ENCODE peak calls at places on chromosomes 16 and 17, in seven cellular contexts. One of them, this sample, is unnamed.

GRCh38 chr16:51225902-51226301 is 74.8 kb upstream of the SALL1 start:
- DNase-seq in ascending aorta: no peak
- DNase-seq in pancreas: no peak
- DNase-seq in fibroblast of lung: no peak
- DNase-seq in mammary epithelial cell: no peak
- DNase-seq in upper lobe of right lung: no peak
- DNase-seq in H1: no peak
- DNase-seq in this sample: no peak

GRCh38 chr17:35548213-35548810 is 10.8 kb upstream of the SLFN12L start:
- DNase-seq in ascending aorta: no peak
- DNase-seq in pancreas: no peak
- DNase-seq in upper lobe of right lung: no peak
- DNase-seq in H1: no peak
- DNase-seq in mammary epithelial cell: no peak
- DNase-seq in fibroblast of lung: no peak
- DNase-seq in this sample: no peak

GRCh38 chr16:56625943-56626654 is 518 bp downstream of the MT1E start:
- DNase-seq in upper lobe of right lung: no peak
- DNase-seq in H1: no peak
- DNase-seq in fibroblast of lung: peak; percentile 94
- DNase-seq in ascending aorta: peak; percentile 80
- DNase-seq in mammary epithelial cell: no peak
- DNase-seq in pancreas: peak; percentile 78
- DNase-seq in this sample: no peak

GRCh38 chr16:14337303-14338191 is 266.4 kb downstream of the MRTFB start:
- DNase-seq in mammary epithelial cell: no peak
- DNase-seq in fibroblast of lung: peak; percentile 39
- DNase-seq in upper lobe of right lung: no peak
- DNase-seq in H1: no peak
- DNase-seq in ascending aorta: no peak
- DNase-seq in pancreas: peak; percentile 26
- DNase-seq in this sample: no peak

GRCh38 chr16:87438611-87438985 is 46.5 kb downstream of the MAP1LC3B start:
- DNase-seq in fibroblast of lung: no peak
- DNase-seq in mammary epithelial cell: no peak
- DNase-seq in pancreas: no peak
- DNase-seq in upper lobe of right lung: no peak
- DNase-seq in ascending aorta: no peak
- DNase-seq in H1: no peak
- DNase-seq in this sample: no peak

GRCh38 chr16:55499951-55500350 is 8.9 kb upstream of the LPCAT2 start:
- DNase-seq in fibroblast of lung: peak; percentile 93
- DNase-seq in ascending aorta: no peak
- DNase-seq in mammary epithelial cell: peak; percentile 96
- DNase-seq in H1: no peak
- DNase-seq in upper lobe of right lung: no peak
- DNase-seq in pancreas: no peak
- DNase-seq in this sample: no peak

GRCh38 chr17:28272166-28272565 is 46.8 kb upstream of the TMEM97 start:
- DNase-seq in H1: no peak
- DNase-seq in ascending aorta: no peak
- DNase-seq in fibroblast of lung: no peak
- DNase-seq in upper lobe of right lung: no peak
- DNase-seq in pancreas: no peak
- DNase-seq in mammary epithelial cell: no peak
- DNase-seq in this sample: no peak

GRCh38 chr16:48622456-48623303 is 12.7 kb upstream of the N4BP1 start:
- DNase-seq in pancreas: no peak
- DNase-seq in fibroblast of lung: no peak
- DNase-seq in mammary epithelial cell: peak; percentile 54
- DNase-seq in ascending aorta: no peak
- DNase-seq in H1: no peak
- DNase-seq in upper lobe of right lung: peak; percentile 62
- DNase-seq in this sample: no peak

GRCh38 chr16:85606920-85607319 is 6.2 kb upstream of the GSE1 start:
- DNase-seq in ascending aorta: no peak
- DNase-seq in mammary epithelial cell: no peak
- DNase-seq in upper lobe of right lung: no peak
- DNase-seq in H1: no peak
- DNase-seq in fibroblast of lung: no peak
- DNase-seq in pancreas: no peak
- DNase-seq in this sample: no peak

GRCh38 chr16:50702725-50703124 is 9.3 kb downstream of the NOD2 start:
- DNase-seq in mammary epithelial cell: peak; percentile 62
- DNase-seq in upper lobe of right lung: no peak
- DNase-seq in pancreas: no peak
- DNase-seq in ascending aorta: no peak
- DNase-seq in fibroblast of lung: no peak
- DNase-seq in H1: no peak
- DNase-seq in this sample: no peak

GRCh38 chr17:19016297-19016696 is 11.7 kb upstream of the FAM83G start:
- DNase-seq in H1: no peak
- DNase-seq in fibroblast of lung: no peak
- DNase-seq in upper lobe of right lung: peak; percentile 44
- DNase-seq in mammary epithelial cell: no peak
- DNase-seq in ascending aorta: no peak
- DNase-seq in pancreas: no peak
- DNase-seq in this sample: no peak

GRCh38 chr16:58563235-58563634 is 47.9 kb downstream of the SETD6 start:
- DNase-seq in ascending aorta: no peak
- DNase-seq in upper lobe of right lung: no peak
- DNase-seq in mammary epithelial cell: peak; percentile 65
- DNase-seq in H1: no peak
- DNase-seq in pancreas: no peak
- DNase-seq in fibroblast of lung: peak; percentile 33
- DNase-seq in this sample: no peak

GRCh38 chr17:2266045-2266864 is 37.3 kb downstream of the SMG6 start:
- DNase-seq in upper lobe of right lung: no peak
- DNase-seq in pancreas: no peak
- DNase-seq in mammary epithelial cell: no peak
- DNase-seq in fibroblast of lung: no peak
- DNase-seq in H1: no peak
- DNase-seq in ascending aorta: peak; percentile 21
- DNase-seq in this sample: no peak

GRCh38 chr16:69187387-69187890 is 475 bp downstream of the SNTB2 start:
- DNase-seq in ascending aorta: no peak
- DNase-seq in pancreas: peak; percentile 54
- DNase-seq in mammary epithelial cell: peak; percentile 40
- DNase-seq in H1: no peak
- DNase-seq in fibroblast of lung: no peak
- DNase-seq in upper lobe of right lung: peak; percentile 85
- DNase-seq in this sample: peak; percentile 69

GRCh38 chr17:49692751-49693150 is 14.9 kb upstream of the SPOP start:
- DNase-seq in fibroblast of lung: no peak
- DNase-seq in mammary epithelial cell: no peak
- DNase-seq in upper lobe of right lung: no peak
- DNase-seq in ascending aorta: no peak
- DNase-seq in pancreas: no peak
- DNase-seq in H1: no peak
- DNase-seq in this sample: no peak
- H3K4me1 ChIP-seq in fibroblast of lung: no peaks in the 10 kb centered on the region
- H3K4me1 ChIP-seq in mammary epithelial cell: peaks cover 2% of the 10 kb centered on the region
- H3K4me1 ChIP-seq in upper lobe of right lung: peaks cover 13% of the 10 kb centered on the region
- H3K4me1 ChIP-seq in ascending aorta: peaks cover 3% of the 10 kb centered on the region
- H3K4me1 ChIP-seq in pancreas: no peaks in the 10 kb centered on the region
- H3K4me1 ChIP-seq in H1: no peaks in the 10 kb centered on the region
- H3K4me1 ChIP-seq in this sample: peaks cover 18% of the 10 kb centered on the region

GRCh38 chr17:79570653-79571052 is 40.2 kb downstream of the RBFOX3 start:
- DNase-seq in mammary epithelial cell: no peak
- DNase-seq in pancreas: no peak
- DNase-seq in ascending aorta: no peak
- DNase-seq in fibroblast of lung: no peak
- DNase-seq in H1: no peak
- DNase-seq in upper lobe of right lung: no peak
- DNase-seq in this sample: no peak

GRCh38 chr17:79574108-79574507 is 36.7 kb downstream of the RBFOX3 start:
- DNase-seq in upper lobe of right lung: no peak
- DNase-seq in mammary epithelial cell: peak; percentile 13
- DNase-seq in ascending aorta: no peak
- DNase-seq in pancreas: no peak
- DNase-seq in H1: no peak
- DNase-seq in fibroblast of lung: no peak
- DNase-seq in this sample: no peak

GRCh38 chr17:79574656-79575055 is 36.2 kb downstream of the RBFOX3 start:
- DNase-seq in mammary epithelial cell: no peak
- DNase-seq in H1: no peak
- DNase-seq in upper lobe of right lung: no peak
- DNase-seq in fibroblast of lung: no peak
- DNase-seq in pancreas: no peak
- DNase-seq in ascending aorta: no peak
- DNase-seq in this sample: no peak

GRCh38 chr17:79573196-79573929 is 37.5 kb downstream of the RBFOX3 start:
- DNase-seq in upper lobe of right lung: no peak
- DNase-seq in ascending aorta: no peak
- DNase-seq in pancreas: no peak
- DNase-seq in mammary epithelial cell: peak; percentile 67
- DNase-seq in fibroblast of lung: no peak
- DNase-seq in H1: no peak
- DNase-seq in this sample: no peak

GRCh38 chr17:79572136-79572915 is 38.5 kb downstream of the RBFOX3 start:
- DNase-seq in upper lobe of right lung: no peak
- DNase-seq in fibroblast of lung: no peak
- DNase-seq in pancreas: no peak
- DNase-seq in mammary epithelial cell: no peak
- DNase-seq in ascending aorta: no peak
- DNase-seq in H1: no peak
- DNase-seq in this sample: no peak
- TF ChIP-seq CTCF in upper lobe of right lung: no peak
- TF ChIP-seq CTCF in fibroblast of lung: no peak
- TF ChIP-seq CTCF in pancreas: no peak
- TF ChIP-seq CTCF in mammary epithelial cell: no peak
- TF ChIP-seq CTCF in ascending aorta: no peak
- TF ChIP-seq CTCF in H1: no peak
- TF ChIP-seq CTCF in this sample: no peak

DNA sequence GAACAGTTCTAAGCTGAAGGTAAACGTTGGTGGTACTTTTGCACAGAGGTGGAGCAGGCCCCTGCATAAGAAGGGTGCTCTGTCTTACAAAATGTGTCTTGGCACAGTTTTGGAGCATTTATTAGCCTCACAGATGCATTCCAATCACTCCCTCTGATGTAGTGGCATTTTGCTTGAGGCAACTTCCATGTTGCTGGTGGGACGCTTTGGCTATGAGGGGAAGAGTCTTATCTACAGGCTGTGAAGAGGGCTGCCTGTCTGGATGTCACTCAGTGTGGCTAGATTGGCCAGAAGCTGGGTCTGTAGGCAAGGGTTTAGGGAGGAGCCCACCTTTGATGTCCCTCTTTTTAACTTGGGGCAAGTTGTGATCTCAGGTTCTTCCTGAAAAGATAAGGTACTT is 2.6 kb upstream of the RARA start:
- DNase-seq in pancreas: no peak
- DNase-seq in upper lobe of right lung: no peak
- DNase-seq in H1: no peak
- DNase-seq in fibroblast of lung: no peak
- DNase-seq in ascending aorta: no peak
- DNase-seq in mammary epithelial cell: no peak
- DNase-seq in this sample: no peak
- H3K4me1 ChIP-seq in pancreas: peaks cover 2% of the 10 kb centered on the region
- H3K4me1 ChIP-seq in upper lobe of right lung: peaks cover 73% of the 10 kb centered on the region
- H3K4me1 ChIP-seq in H1: peaks cover 18% of the 10 kb centered on the region
- H3K4me1 ChIP-seq in fibroblast of lung: peaks cover 50% of the 10 kb centered on the region
- H3K4me1 ChIP-seq in ascending aorta: peaks cover 27% of the 10 kb centered on the region
- H3K4me1 ChIP-seq in mammary epithelial cell: peaks cover 54% of the 10 kb centered on the region
- H3K4me1 ChIP-seq in this sample: peaks cover 18% of the 10 kb centered on the region

DNA sequence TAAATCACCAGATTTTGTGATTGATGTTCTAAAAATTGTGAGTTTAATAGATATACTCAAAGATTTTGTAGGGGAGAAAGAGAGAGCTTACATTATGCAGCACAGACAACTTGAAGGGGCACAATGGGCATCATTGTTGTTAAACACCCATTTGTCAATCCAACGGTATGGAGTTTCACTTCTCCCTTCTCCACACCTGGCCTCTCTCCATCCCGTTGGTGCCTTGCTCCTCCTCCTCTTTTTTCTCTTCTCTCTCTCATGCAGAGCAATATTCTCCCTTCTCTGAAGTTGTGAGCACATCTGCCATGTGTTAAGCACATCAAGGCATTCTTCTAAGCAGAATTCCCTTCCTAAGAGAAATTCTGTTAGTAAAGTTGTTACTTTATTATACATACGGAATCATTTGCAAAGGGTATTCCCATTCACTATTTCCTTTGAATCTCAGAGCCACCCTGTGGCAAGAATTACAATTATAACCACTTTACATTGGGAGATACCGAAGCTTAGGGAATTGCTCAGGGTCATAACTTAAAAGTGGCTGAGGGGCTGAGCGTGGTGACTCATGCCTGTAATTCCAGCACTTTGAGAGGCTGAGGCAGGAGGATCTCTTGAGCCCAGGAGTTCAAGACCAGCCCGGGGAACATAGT is 40.5 kb upstream of the SKAP1 start:
- DNase-seq in fibroblast of lung: peak; percentile 68
- DNase-seq in ascending aorta: no peak
- DNase-seq in upper lobe of right lung: no peak
- DNase-seq in H1: no peak
- DNase-seq in mammary epithelial cell: peak; percentile 48
- DNase-seq in pancreas: no peak
- DNase-seq in this sample: peak; percentile 83
- TF ChIP-seq CTCF in fibroblast of lung: no peak
- TF ChIP-seq CTCF in ascending aorta: no peak
- TF ChIP-seq CTCF in upper lobe of right lung: no peak
- TF ChIP-seq CTCF in H1: no peak
- TF ChIP-seq CTCF in mammary epithelial cell: no peak
- TF ChIP-seq CTCF in pancreas: no peak
- TF ChIP-seq CTCF in this sample: no peak

GRCh38 chr17:7236808-7237207 is 2.4 kb downstream of the PHF23 start:
- DNase-seq in H1: no peak
- DNase-seq in pancreas: no peak
- DNase-seq in fibroblast of lung: no peak
- DNase-seq in upper lobe of right lung: peak; percentile 41
- DNase-seq in mammary epithelial cell: no peak
- DNase-seq in ascending aorta: no peak
- DNase-seq in this sample: no peak
- H3K4me1 ChIP-seq in H1: peaks cover 13% of the 10 kb centered on the region
- H3K4me1 ChIP-seq in pancreas: peaks cover 17% of the 10 kb centered on the region
- H3K4me1 ChIP-seq in fibroblast of lung: peaks cover 27% of the 10 kb centered on the region
- H3K4me1 ChIP-seq in upper lobe of right lung: peaks cover 45% of the 10 kb centered on the region
- H3K4me1 ChIP-seq in mammary epithelial cell: peaks cover 46% of the 10 kb centered on the region
- H3K4me1 ChIP-seq in ascending aorta: peaks cover 16% of the 10 kb centered on the region
- H3K4me1 ChIP-seq in this sample: peaks cover 58% of the 10 kb centered on the region

GRCh38 chr17:65025288-65025687 is 31.3 kb downstream of the GNA13 start:
- DNase-seq in pancreas: no peak
- DNase-seq in fibroblast of lung: no peak
- DNase-seq in upper lobe of right lung: no peak
- DNase-seq in H1: no peak
- DNase-seq in ascending aorta: no peak
- DNase-seq in mammary epithelial cell: no peak
- DNase-seq in this sample: no peak

GRCh38 chr17:65028537-65028843 is 28.1 kb downstream of the GNA13 start:
- DNase-seq in mammary epithelial cell: no peak
- DNase-seq in pancreas: no peak
- DNase-seq in H1: no peak
- DNase-seq in upper lobe of right lung: no peak
- DNase-seq in ascending aorta: no peak
- DNase-seq in fibroblast of lung: no peak
- DNase-seq in this sample: no peak

GRCh38 chr17:65030618-65031017 is 25.9 kb downstream of the GNA13 start:
- DNase-seq in ascending aorta: no peak
- DNase-seq in H1: no peak
- DNase-seq in mammary epithelial cell: no peak
- DNase-seq in fibroblast of lung: no peak
- DNase-seq in upper lobe of right lung: no peak
- DNase-seq in pancreas: no peak
- DNase-seq in this sample: no peak

GRCh38 chr17:65029605-65030308 is 26.8 kb downstream of the GNA13 start:
- DNase-seq in upper lobe of right lung: no peak
- DNase-seq in H1: no peak
- DNase-seq in pancreas: no peak
- DNase-seq in fibroblast of lung: no peak
- DNase-seq in mammary epithelial cell: no peak
- DNase-seq in ascending aorta: no peak
- DNase-seq in this sample: peak; percentile 69

GRCh38 chr17:65027305-65027704 is 29.2 kb downstream of the GNA13 start:
- DNase-seq in upper lobe of right lung: no peak
- DNase-seq in fibroblast of lung: peak; percentile 69
- DNase-seq in mammary epithelial cell: peak; percentile 74
- DNase-seq in pancreas: no peak
- DNase-seq in ascending aorta: no peak
- DNase-seq in H1: peak; percentile 17
- DNase-seq in this sample: no peak
- TF ChIP-seq CTCF in upper lobe of right lung: peak; percentile 30
- TF ChIP-seq CTCF in fibroblast of lung: peak; percentile 41
- TF ChIP-seq CTCF in mammary epithelial cell: peak; percentile 36
- TF ChIP-seq CTCF in pancreas: no peak
- TF ChIP-seq CTCF in ascending aorta: no peak
- TF ChIP-seq CTCF in H1: no peak
- TF ChIP-seq CTCF in this sample: peak; percentile 69